ENCODE peak calls at places on chromosomes 12 and 14, in seven cellular contexts. One of them, this sample, is unnamed. For H3K4me1, the result is how much of the 10 kb centered on the place peaks cover.

GRCh38 chr12:52010692-52011601 is 4.2 kb downstream of the TAMALIN start:
- DNase-seq in fibroblast of lung: no peak
- DNase-seq in uterus: no peak
- DNase-seq in RWPE2: no peak
- DNase-seq in body of pancreas: no peak
- DNase-seq in ascending aorta: no peak
- DNase-seq in Caco-2: no peak
- DNase-seq in this sample: no peak

GRCh38 chr12:103626498-103626897 is 39.4 kb downstream of the STAB2 start:
- DNase-seq in Caco-2: peak
- DNase-seq in RWPE2: peak
- DNase-seq in ascending aorta: no peak
- DNase-seq in uterus: peak
- DNase-seq in body of pancreas: peak
- DNase-seq in fibroblast of lung: no peak
- DNase-seq in this sample: peak

GRCh38 chr12:106226884-106227640 is 20.8 kb downstream of the CKAP4 start:
- DNase-seq in Caco-2: no peak
- DNase-seq in uterus: no peak
- DNase-seq in ascending aorta: no peak
- DNase-seq in RWPE2: no peak
- DNase-seq in fibroblast of lung: peak
- DNase-seq in body of pancreas: no peak
- DNase-seq in this sample: peak

GRCh38 chr14:21840765-21841164 is 167.1 kb upstream of the OR4E1 start:
- DNase-seq in Caco-2: no peak
- DNase-seq in uterus: no peak
- DNase-seq in body of pancreas: no peak
- DNase-seq in fibroblast of lung: no peak
- DNase-seq in ascending aorta: no peak
- DNase-seq in RWPE2: no peak
- DNase-seq in this sample: no peak

GRCh38 chr12:70960484-70960883 is 39.9 kb upstream of the PTPRR start:
- DNase-seq in Caco-2: no peak
- DNase-seq in ascending aorta: no peak
- DNase-seq in uterus: no peak
- DNase-seq in RWPE2: no peak
- DNase-seq in body of pancreas: no peak
- DNase-seq in fibroblast of lung: no peak
- DNase-seq in this sample: no peak

GRCh38 chr14:100012478-100012925 is 52.7 kb upstream of the EVL start:
- DNase-seq in uterus: no peak
- DNase-seq in ascending aorta: no peak
- DNase-seq in fibroblast of lung: peak
- DNase-seq in body of pancreas: no peak
- DNase-seq in Caco-2: no peak
- DNase-seq in RWPE2: no peak
- DNase-seq in this sample: no peak

GRCh38 chr12:86264451-86265328 is 8.5 kb upstream of the MGAT4C start:
- DNase-seq in uterus: no peak
- DNase-seq in RWPE2: no peak
- DNase-seq in Caco-2: peak
- DNase-seq in ascending aorta: no peak
- DNase-seq in body of pancreas: peak
- DNase-seq in fibroblast of lung: no peak
- DNase-seq in this sample: no peak

GRCh38 chr12:52965337-52965731 is 16.4 kb downstream of the KRT18 start:
- DNase-seq in ascending aorta: no peak
- DNase-seq in body of pancreas: no peak
- DNase-seq in fibroblast of lung: no peak
- DNase-seq in Caco-2: no peak
- DNase-seq in uterus: peak
- DNase-seq in RWPE2: no peak
- DNase-seq in this sample: no peak

GRCh38 chr14:92475451-92476187 is 38.0 kb upstream of the RIN3 start:
- DNase-seq in fibroblast of lung: no peak
- DNase-seq in uterus: peak
- DNase-seq in RWPE2: no peak
- DNase-seq in body of pancreas: no peak
- DNase-seq in ascending aorta: no peak
- DNase-seq in Caco-2: no peak
- DNase-seq in this sample: peak

GRCh38 chr12:6326316-6326959 is 15.4 kb downstream of the TNFRSF1A start:
- DNase-seq in fibroblast of lung: no peak
- DNase-seq in ascending aorta: no peak
- DNase-seq in RWPE2: no peak
- DNase-seq in uterus: peak
- DNase-seq in Caco-2: peak
- DNase-seq in body of pancreas: no peak
- DNase-seq in this sample: peak

GRCh38 chr12:90695415-90695814 is 259.6 kb downstream of the CCER1 start:
- DNase-seq in body of pancreas: no peak
- DNase-seq in uterus: no peak
- DNase-seq in Caco-2: no peak
- DNase-seq in RWPE2: no peak
- DNase-seq in fibroblast of lung: no peak
- DNase-seq in ascending aorta: no peak
- DNase-seq in this sample: no peak

GRCh38 chr14:49581961-49582210 is 4.3 kb downstream of the RPS29 start:
- DNase-seq in RWPE2: no peak
- DNase-seq in fibroblast of lung: no peak
- DNase-seq in body of pancreas: no peak
- DNase-seq in ascending aorta: no peak
- DNase-seq in uterus: no peak
- DNase-seq in Caco-2: no peak
- DNase-seq in this sample: no peak

GRCh38 chr14:38384746-38385145 is 128.9 kb upstream of the CLEC14A start:
- DNase-seq in RWPE2: no peak
- DNase-seq in uterus: no peak
- DNase-seq in ascending aorta: no peak
- DNase-seq in Caco-2: no peak
- DNase-seq in body of pancreas: no peak
- DNase-seq in fibroblast of lung: no peak
- DNase-seq in this sample: no peak

GRCh38 chr14:88614218-88614907 is 51.5 kb downstream of the ZC3H14 start:
- DNase-seq in body of pancreas: no peak
- DNase-seq in RWPE2: no peak
- DNase-seq in Caco-2: no peak
- DNase-seq in fibroblast of lung: peak
- DNase-seq in ascending aorta: no peak
- DNase-seq in uterus: no peak
- DNase-seq in this sample: peak

GRCh38 chr14:98958048-98959031 is 313.7 kb downstream of the BCL11B start:
- DNase-seq in RWPE2: no peak
- DNase-seq in body of pancreas: no peak
- DNase-seq in fibroblast of lung: no peak
- DNase-seq in ascending aorta: no peak
- DNase-seq in Caco-2: no peak
- DNase-seq in uterus: no peak
- DNase-seq in this sample: no peak

GRCh38 chr12:30598889-30599288 is 96.8 kb downstream of the IPO8 start:
- DNase-seq in body of pancreas: no peak
- DNase-seq in RWPE2: no peak
- DNase-seq in uterus: no peak
- DNase-seq in fibroblast of lung: peak
- DNase-seq in Caco-2: no peak
- DNase-seq in ascending aorta: no peak
- DNase-seq in this sample: no peak

GRCh38 chr12:12724421-12725085 is 7.4 kb downstream of the CDKN1B start:
- DNase-seq in RWPE2: no peak
- DNase-seq in ascending aorta: no peak
- DNase-seq in Caco-2: no peak
- DNase-seq in body of pancreas: no peak
- DNase-seq in uterus: no peak
- DNase-seq in fibroblast of lung: peak
- DNase-seq in this sample: peak

GRCh38 chr14:24938593-24938992 is 111.4 kb downstream of the STXBP6 start:
- DNase-seq in uterus: no peak
- DNase-seq in fibroblast of lung: peak
- DNase-seq in body of pancreas: no peak
- DNase-seq in Caco-2: no peak
- DNase-seq in ascending aorta: no peak
- DNase-seq in RWPE2: no peak
- DNase-seq in this sample: no peak
- H3K4me3 ChIP-seq in uterus: no peak
- H3K4me3 ChIP-seq in fibroblast of lung: no peak
- H3K4me3 ChIP-seq in body of pancreas: no peak
- H3K4me3 ChIP-seq in Caco-2: no peak
- H3K4me3 ChIP-seq in ascending aorta: no peak
- H3K4me3 ChIP-seq in RWPE2: no peak
- H3K4me3 ChIP-seq in this sample: no peak

GRCh38 chr12:50525422-50525821 is 20.6 kb downstream of the DIP2B start:
- DNase-seq in uterus: no peak
- DNase-seq in ascending aorta: no peak
- DNase-seq in body of pancreas: no peak
- DNase-seq in fibroblast of lung: no peak
- DNase-seq in RWPE2: no peak
- DNase-seq in Caco-2: no peak
- DNase-seq in this sample: no peak

GRCh38 chr12:50520345-50520744 is 15.6 kb downstream of the DIP2B start:
- DNase-seq in RWPE2: no peak
- DNase-seq in fibroblast of lung: no peak
- DNase-seq in body of pancreas: no peak
- DNase-seq in ascending aorta: no peak
- DNase-seq in Caco-2: no peak
- DNase-seq in uterus: no peak
- DNase-seq in this sample: no peak

GRCh38 chr12:50524621-50525020 is 19.8 kb downstream of the DIP2B start:
- DNase-seq in ascending aorta: no peak
- DNase-seq in uterus: no peak
- DNase-seq in body of pancreas: no peak
- DNase-seq in fibroblast of lung: no peak
- DNase-seq in Caco-2: no peak
- DNase-seq in RWPE2: no peak
- DNase-seq in this sample: no peak

GRCh38 chr12:50520808-50521207 is 16.0 kb downstream of the DIP2B start:
- DNase-seq in ascending aorta: no peak
- DNase-seq in uterus: no peak
- DNase-seq in body of pancreas: no peak
- DNase-seq in RWPE2: no peak
- DNase-seq in Caco-2: no peak
- DNase-seq in fibroblast of lung: no peak
- DNase-seq in this sample: no peak

DNA sequence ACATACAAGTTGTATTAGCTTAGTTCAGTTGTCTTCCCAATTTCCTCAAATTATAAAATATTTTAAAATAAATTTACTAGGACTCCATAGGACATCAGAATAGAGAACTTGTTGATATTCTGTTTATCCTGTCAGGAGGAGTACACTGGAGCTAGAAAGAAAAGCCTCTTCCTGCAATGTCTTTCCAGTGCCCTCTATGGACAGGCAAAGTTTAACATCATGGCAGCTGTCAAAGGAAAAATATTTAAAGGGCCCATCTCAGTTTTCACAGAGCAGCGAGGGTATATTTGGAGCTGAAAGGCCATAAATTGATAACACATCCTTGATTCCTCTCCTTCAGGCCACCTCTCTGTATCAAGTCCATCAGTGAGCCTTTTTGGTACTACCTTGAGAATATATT is 19.0 kb downstream of the DIP2B start:
- DNase-seq in ascending aorta: no peak
- DNase-seq in RWPE2: no peak
- DNase-seq in body of pancreas: no peak
- DNase-seq in fibroblast of lung: no peak
- DNase-seq in Caco-2: no peak
- DNase-seq in uterus: no peak
- DNase-seq in this sample: no peak
- TF ChIP-seq CTCF in ascending aorta: no peak
- TF ChIP-seq CTCF in RWPE2: no peak
- TF ChIP-seq CTCF in body of pancreas: no peak
- TF ChIP-seq CTCF in fibroblast of lung: no peak
- TF ChIP-seq CTCF in Caco-2: no peak
- TF ChIP-seq CTCF in uterus: no peak
- TF ChIP-seq CTCF in this sample: no peak

GRCh38 chr12:132324173-132324572 is 5.2 kb downstream of the GALNT9 start:
- DNase-seq in RWPE2: no peak
- DNase-seq in fibroblast of lung: no peak
- DNase-seq in uterus: no peak
- DNase-seq in body of pancreas: no peak
- DNase-seq in Caco-2: no peak
- DNase-seq in ascending aorta: no peak
- DNase-seq in this sample: no peak

GRCh38 chr12:132325733-132326130 is 3.7 kb downstream of the GALNT9 start:
- DNase-seq in fibroblast of lung: no peak
- DNase-seq in body of pancreas: no peak
- DNase-seq in Caco-2: no peak
- DNase-seq in ascending aorta: no peak
- DNase-seq in RWPE2: no peak
- DNase-seq in uterus: no peak
- DNase-seq in this sample: no peak

GRCh38 chr12:132326646-132327045 is 2.7 kb downstream of the GALNT9 start:
- DNase-seq in RWPE2: no peak
- DNase-seq in Caco-2: no peak
- DNase-seq in body of pancreas: no peak
- DNase-seq in fibroblast of lung: no peak
- DNase-seq in uterus: no peak
- DNase-seq in ascending aorta: no peak
- DNase-seq in this sample: no peak

GRCh38 chr12:132323171-132324010 is 6.0 kb downstream of the GALNT9 start:
- DNase-seq in ascending aorta: no peak
- DNase-seq in Caco-2: no peak
- DNase-seq in uterus: no peak
- DNase-seq in body of pancreas: no peak
- DNase-seq in fibroblast of lung: no peak
- DNase-seq in RWPE2: no peak
- DNase-seq in this sample: no peak

GRCh38 chr12:132324841-132325732 is 4.3 kb downstream of the GALNT9 start:
- DNase-seq in uterus: no peak
- DNase-seq in ascending aorta: no peak
- DNase-seq in body of pancreas: no peak
- DNase-seq in fibroblast of lung: no peak
- DNase-seq in RWPE2: no peak
- DNase-seq in Caco-2: no peak
- DNase-seq in this sample: no peak
- H3K4me1 ChIP-seq in uterus: under half
- H3K4me1 ChIP-seq in ascending aorta: under half
- H3K4me1 ChIP-seq in body of pancreas: under half
- H3K4me1 ChIP-seq in fibroblast of lung: under half
- H3K4me1 ChIP-seq in RWPE2: under half
- H3K4me1 ChIP-seq in Caco-2: under half
- H3K4me1 ChIP-seq in this sample: under half

GRCh38 chr12:49811136-49811535 is 17.1 kb downstream of the NCKAP5L start:
- DNase-seq in fibroblast of lung: no peak
- DNase-seq in ascending aorta: no peak
- DNase-seq in uterus: no peak
- DNase-seq in Caco-2: no peak
- DNase-seq in body of pancreas: no peak
- DNase-seq in RWPE2: no peak
- DNase-seq in this sample: no peak

GRCh38 chr12:49809369-49810158 is 18.6 kb downstream of the NCKAP5L start:
- DNase-seq in fibroblast of lung: peak
- DNase-seq in ascending aorta: no peak
- DNase-seq in body of pancreas: no peak
- DNase-seq in uterus: peak
- DNase-seq in Caco-2: no peak
- DNase-seq in RWPE2: no peak
- DNase-seq in this sample: peak

GRCh38 chr12:49810159-49810459 is 18.1 kb downstream of the NCKAP5L start:
- DNase-seq in uterus: no peak
- DNase-seq in RWPE2: no peak
- DNase-seq in body of pancreas: no peak
- DNase-seq in fibroblast of lung: no peak
- DNase-seq in Caco-2: no peak
- DNase-seq in ascending aorta: no peak
- DNase-seq in this sample: no peak

GRCh38 chr12:49813131-49813530 is 15.1 kb downstream of the NCKAP5L start:
- DNase-seq in Caco-2: no peak
- DNase-seq in fibroblast of lung: peak
- DNase-seq in ascending aorta: no peak
- DNase-seq in RWPE2: no peak
- DNase-seq in uterus: no peak
- DNase-seq in body of pancreas: no peak
- DNase-seq in this sample: no peak

GRCh38 chr12:49811961-49812401 is 16.2 kb downstream of the NCKAP5L start:
- DNase-seq in body of pancreas: no peak
- DNase-seq in RWPE2: no peak
- DNase-seq in fibroblast of lung: no peak
- DNase-seq in uterus: no peak
- DNase-seq in Caco-2: no peak
- DNase-seq in ascending aorta: no peak
- DNase-seq in this sample: no peak
- H3K4me3 ChIP-seq in body of pancreas: no peak
- H3K4me3 ChIP-seq in RWPE2: no peak
- H3K4me3 ChIP-seq in fibroblast of lung: no peak
- H3K4me3 ChIP-seq in uterus: no peak
- H3K4me3 ChIP-seq in Caco-2: no peak
- H3K4me3 ChIP-seq in ascending aorta: no peak
- H3K4me3 ChIP-seq in this sample: no peak

This sample was measured in cardiac muscle cell.